ENCODE peak calls at places on chromosomes 3 and 15, in six cellular contexts. One of them, this sample, is unnamed.

GRCh38 chr3:43526956-43527355 is 94.9 kb downstream of the ANO10 start:
- DNase-seq in HTR-8/SVneo: no peak
- DNase-seq in Kasumi-1: no peak
- DNase-seq in NCI-H2029 treated with DMSO at 0.1 percent for 48 hours: no peak
- DNase-seq in stimulated activated CD8-positive, alpha-beta memory T cell treated with anti-CD3 and anti-CD28 coated beads, Interleukin-2, amount 100 ng/mL, for 48 hours: no peak
- DNase-seq in OCI-LY7: no peak
- DNase-seq in this sample: no peak

GRCh38 chr3:24829011-24829581 is 334.4 kb upstream of the THRB start:
- DNase-seq in HTR-8/SVneo: no peak
- DNase-seq in Kasumi-1: no peak
- DNase-seq in NCI-H2029 treated with DMSO at 0.1 percent for 48 hours: no peak
- DNase-seq in stimulated activated CD8-positive, alpha-beta memory T cell treated with anti-CD3 and anti-CD28 coated beads, Interleukin-2, amount 100 ng/mL, for 48 hours: no peak
- DNase-seq in OCI-LY7: no peak
- DNase-seq in this sample: no peak

GRCh38 chr3:14329116-14329830 is 73.1 kb upstream of the SLC6A6 start:
- DNase-seq in HTR-8/SVneo: peak; percentile 52
- DNase-seq in Kasumi-1: no peak
- DNase-seq in NCI-H2029 treated with DMSO at 0.1 percent for 48 hours: peak; percentile 82
- DNase-seq in stimulated activated CD8-positive, alpha-beta memory T cell treated with anti-CD3 and anti-CD28 coated beads, Interleukin-2, amount 100 ng/mL, for 48 hours: no peak
- DNase-seq in OCI-LY7: peak; percentile 32
- DNase-seq in this sample: no peak

GRCh38 chr3:163785693-163786092 is 1292.6 kb downstream of the SI start:
- DNase-seq in HTR-8/SVneo: peak; percentile 4
- DNase-seq in Kasumi-1: peak; percentile 28
- DNase-seq in NCI-H2029 treated with DMSO at 0.1 percent for 48 hours: no peak
- DNase-seq in stimulated activated CD8-positive, alpha-beta memory T cell treated with anti-CD3 and anti-CD28 coated beads, Interleukin-2, amount 100 ng/mL, for 48 hours: no peak
- DNase-seq in OCI-LY7: no peak
- DNase-seq in this sample: no peak

GRCh38 chr3:135887220-135887619 is 78.3 kb upstream of the PPP2R3A start:
- DNase-seq in HTR-8/SVneo: no peak
- DNase-seq in Kasumi-1: no peak
- DNase-seq in NCI-H2029 treated with DMSO at 0.1 percent for 48 hours: no peak
- DNase-seq in stimulated activated CD8-positive, alpha-beta memory T cell treated with anti-CD3 and anti-CD28 coated beads, Interleukin-2, amount 100 ng/mL, for 48 hours: no peak
- DNase-seq in OCI-LY7: no peak
- DNase-seq in this sample: no peak

GRCh38 chr3:20040476-20041196 is 390 bp downstream of the KAT2B start:
- DNase-seq in HTR-8/SVneo: peak; percentile 42
- DNase-seq in Kasumi-1: peak; percentile 85
- DNase-seq in NCI-H2029 treated with DMSO at 0.1 percent for 48 hours: peak; percentile 38
- DNase-seq in stimulated activated CD8-positive, alpha-beta memory T cell treated with anti-CD3 and anti-CD28 coated beads, Interleukin-2, amount 100 ng/mL, for 48 hours: peak; percentile 62
- DNase-seq in OCI-LY7: peak; percentile 87
- DNase-seq in this sample: no peak

GRCh38 chr3:39447637-39448483 is 19.6 kb upstream of the MOBP start:
- DNase-seq in HTR-8/SVneo: peak; percentile 80
- DNase-seq in Kasumi-1: peak; percentile 68
- DNase-seq in NCI-H2029 treated with DMSO at 0.1 percent for 48 hours: peak; percentile 81
- DNase-seq in stimulated activated CD8-positive, alpha-beta memory T cell treated with anti-CD3 and anti-CD28 coated beads, Interleukin-2, amount 100 ng/mL, for 48 hours: peak; percentile 28
- DNase-seq in OCI-LY7: peak; percentile 77
- DNase-seq in this sample: peak; percentile 57

GRCh38 chr3:179045719-179046402 is 25.7 kb downstream of the ZMAT3 start:
- DNase-seq in HTR-8/SVneo: no peak
- DNase-seq in Kasumi-1: peak; percentile 19
- DNase-seq in NCI-H2029 treated with DMSO at 0.1 percent for 48 hours: no peak
- DNase-seq in stimulated activated CD8-positive, alpha-beta memory T cell treated with anti-CD3 and anti-CD28 coated beads, Interleukin-2, amount 100 ng/mL, for 48 hours: no peak
- DNase-seq in OCI-LY7: no peak
- DNase-seq in this sample: no peak

GRCh38 chr3:122030381-122031122 is 8.5 kb upstream of the ILDR1 start:
- DNase-seq in HTR-8/SVneo: no peak
- DNase-seq in Kasumi-1: no peak
- DNase-seq in NCI-H2029 treated with DMSO at 0.1 percent for 48 hours: no peak
- DNase-seq in stimulated activated CD8-positive, alpha-beta memory T cell treated with anti-CD3 and anti-CD28 coated beads, Interleukin-2, amount 100 ng/mL, for 48 hours: no peak
- DNase-seq in OCI-LY7: no peak
- DNase-seq in this sample: no peak

GRCh38 chr15:90903733-90904536 is 833 bp downstream of the MAN2A2 start:
- DNase-seq in HTR-8/SVneo: no peak
- DNase-seq in Kasumi-1: peak; percentile 45
- DNase-seq in NCI-H2029 treated with DMSO at 0.1 percent for 48 hours: no peak
- DNase-seq in stimulated activated CD8-positive, alpha-beta memory T cell treated with anti-CD3 and anti-CD28 coated beads, Interleukin-2, amount 100 ng/mL, for 48 hours: no peak
- DNase-seq in OCI-LY7: no peak
- DNase-seq in this sample: no peak

GRCh38 chr15:74053941-74054529 is 28.3 kb downstream of the GOLGA6A start:
- DNase-seq in HTR-8/SVneo: peak; percentile 61
- DNase-seq in Kasumi-1: peak; percentile 62
- DNase-seq in NCI-H2029 treated with DMSO at 0.1 percent for 48 hours: no peak
- DNase-seq in stimulated activated CD8-positive, alpha-beta memory T cell treated with anti-CD3 and anti-CD28 coated beads, Interleukin-2, amount 100 ng/mL, for 48 hours: peak; percentile 61
- DNase-seq in OCI-LY7: peak; percentile 70
- DNase-seq in this sample: no peak